ENCODE peak calls at places on chromosomes 4 and X, in four cellular contexts. X, E, F and D are unnamed samples.

GRCh38 chrX:151596282-151596681 is 32.8 kb downstream of the PASD1 start:
- DNase-seq in E (no peak), X (no peak), F (no peak), D (no peak)

GRCh38 chr4:164134388-164134787 is 619.5 kb upstream of the SMIM31 start:
- DNase-seq in X (no peak), F (no peak), E (no peak), D (no peak)

GRCh38 chrX:97039363-97040029 is 155.8 kb downstream of the RPA4 start:
- DNase-seq in X (no peak), E (peak), F (no peak), D (no peak)

GRCh38 chr4:8643441-8643840 is 50.9 kb downstream of the CPZ start:
- DNase-seq in X (no peak), E (no peak), F (no peak), D (peak)

GRCh38 chrX:9905288-9905687 is 61.9 kb upstream of the CLDN34 start:
- DNase-seq in E (no peak), F (no peak), X (no peak), D (no peak)

GRCh38 chrX:53716328-53717088 is 30.0 kb upstream of the HUWE1 start:
- DNase-seq in E (no peak), X (no peak), F (no peak), D (no peak)

GRCh38 chrX:18377802-18378201 is 23.3 kb upstream of the SCML2 start:
- DNase-seq in E (no peak), X (no peak), F (peak), D (no peak)

GRCh38 chr4:111798840-111799239 is 346.4 kb upstream of the FAM241A start:
- DNase-seq in F (no peak), X (no peak), E (no peak), D (no peak)

GRCh38 chr4:95528388-95528787 is 20.4 kb downstream of the UNC5C start:
- DNase-seq in F (no peak), X (no peak), E (no peak), D (no peak)

GRCh38 chr4:173990126-173990878 is 293.2 kb downstream of the FBXO8 start:
- DNase-seq in F (peak), E (no peak), X (no peak), D (no peak)

GRCh38 chrX:45009371-45010000 is 136.5 kb downstream of the KDM6A start:
- DNase-seq in F (no peak), X (no peak), E (no peak), D (no peak)
- H3K27ac ChIP-seq in F (no peak), X (no peak), E (no peak), D (no peak)

GRCh38 chr4:41044165-41044564 is 170.2 kb downstream of the APBB2 start:
- DNase-seq in F (peak), E (no peak), X (no peak), D (no peak)
- TF ChIP-seq CTCF in F (no peak), E (no peak), X (no peak), D (no peak)

GRCh38 chr4:27094224-27094623 is 233.6 kb downstream of the STIM2 start:
- DNase-seq in X (no peak), F (no peak), E (no peak), D (no peak)
- H3K27ac ChIP-seq in X (no peak), F (no peak), E (no peak), D (no peak)

GRCh38 chrX:153438522-153438921 is 7.3 kb downstream of the TREX2 start:
- DNase-seq in X (no peak), E (no peak), F (no peak), D (no peak)
- TF ChIP-seq CTCF in X (no peak), E (peak), F (peak), D (peak)

GRCh38 chrX:46400530-46400929 is 144.7 kb downstream of the ZNF674 start:
- DNase-seq in F (no peak), E (no peak), X (no peak), D (no peak)

GRCh38 chrX:46407753-46408130 is 137.5 kb downstream of the ZNF674 start:
- DNase-seq in X (no peak), F (no peak), E (no peak), D (no peak)

GRCh38 chrX:46408553-46409407 is 136.4 kb downstream of the ZNF674 start:
- DNase-seq in X (no peak), E (peak), F (peak), D (peak)

GRCh38 chrX:46407036-46407752 is 138.0 kb downstream of the ZNF674 start:
- DNase-seq in X (no peak), E (no peak), F (no peak), D (no peak)

DNA sequence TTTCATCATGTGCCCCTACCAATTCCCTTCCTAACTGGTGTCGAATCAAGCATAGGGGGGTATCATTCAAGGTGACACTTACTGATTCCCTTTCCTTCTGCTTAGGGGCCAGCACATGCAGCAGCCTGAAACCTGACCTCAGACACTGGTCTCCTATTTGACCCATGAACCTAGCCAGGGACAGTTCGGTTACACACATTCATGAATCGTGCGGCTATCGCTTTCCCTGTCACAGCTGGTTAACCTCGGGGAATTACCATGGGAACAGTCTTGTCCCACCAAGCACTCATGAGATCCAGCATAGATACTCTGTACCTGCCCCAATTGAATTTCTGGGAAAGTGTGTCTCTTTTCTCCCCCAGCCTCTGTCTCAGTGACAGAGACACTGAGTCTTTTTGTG is 140.4 kb downstream of the ZNF674 start:
- DNase-seq in F (no peak), X (no peak), E (no peak), D (no peak)
- H3K27ac ChIP-seq in F (no peak), X (no peak), E (no peak), D (no peak)

DNA sequence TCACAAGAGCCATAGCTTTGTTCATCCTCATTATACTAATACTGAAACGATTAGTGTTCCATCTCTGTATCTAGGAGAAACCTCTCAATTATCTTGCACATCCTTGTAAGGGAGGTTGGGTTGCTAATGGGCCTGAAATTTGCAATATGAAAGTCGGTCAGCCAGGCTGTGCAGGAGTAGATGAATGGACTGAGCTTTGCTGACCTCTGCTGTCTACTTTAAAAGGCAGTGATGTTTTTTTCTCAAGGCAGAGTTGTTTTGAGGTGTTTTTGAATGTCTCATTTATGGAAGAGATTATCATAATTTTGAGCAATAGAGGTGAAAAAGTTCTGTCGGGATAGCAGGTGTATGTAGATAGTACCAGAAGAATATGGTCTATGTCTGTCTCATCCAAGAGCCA is 47.9 kb upstream of the LINC00632 start:
- DNase-seq in F (no peak), X (no peak), E (no peak), D (no peak)
- TF ChIP-seq CTCF in F (no peak), X (no peak), E (no peak), D (peak)

DNA sequence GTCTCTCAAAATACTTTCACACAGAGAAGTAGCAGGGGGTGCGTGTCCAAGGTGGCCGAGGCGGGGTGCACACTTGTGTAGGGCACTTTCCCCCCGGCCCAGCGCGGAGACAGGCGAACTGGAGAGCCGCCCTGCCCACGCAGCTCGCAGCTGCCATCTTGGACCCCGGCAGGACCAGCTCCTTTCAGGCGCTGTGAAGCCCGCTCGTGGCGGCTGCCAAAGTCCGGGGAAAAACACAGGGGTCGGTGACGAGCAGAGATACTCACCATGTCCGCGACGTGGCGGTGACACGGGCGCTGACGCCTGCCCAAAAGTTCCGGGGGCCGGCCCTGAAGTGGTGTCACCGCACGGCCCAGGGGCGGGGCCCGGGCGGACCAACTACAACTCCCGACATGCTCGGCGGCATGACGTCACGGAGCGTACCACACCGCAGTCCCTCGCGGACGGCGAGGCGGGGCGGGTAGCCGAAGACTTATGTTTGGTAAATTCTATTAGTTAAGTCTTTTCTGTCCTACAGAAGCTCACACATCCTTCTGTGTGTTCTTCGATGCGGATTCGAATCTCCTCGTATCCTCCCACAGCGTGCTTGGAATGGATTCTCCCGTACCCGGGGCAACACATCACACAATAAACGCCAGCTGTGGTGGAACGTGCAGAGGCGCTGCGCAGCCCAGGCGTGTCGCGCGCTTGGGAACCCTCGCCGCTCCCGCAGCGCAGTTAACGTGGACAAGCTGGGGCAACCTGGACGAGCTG is at the start of gene UFSP2:
- DNase-seq in X (peak), E (peak), F (peak), D (peak)
- H3K27ac ChIP-seq in X (peak), E (peak), F (peak), D (peak)

GRCh38 chrX:131725001-131725654 is 181.3 kb downstream of the OR13H1 start:
- DNase-seq in X (no peak), E (no peak), F (no peak), D (no peak)

GRCh38 chrX:131724292-131724691 is 180.4 kb downstream of the OR13H1 start:
- DNase-seq in X (no peak), F (no peak), E (no peak), D (no peak)

GRCh38 chrX:131727778-131728177 is 183.9 kb downstream of the OR13H1 start:
- DNase-seq in E (no peak), X (no peak), F (no peak), D (no peak)

GRCh38 chrX:131729295-131729694 is 185.4 kb downstream of the OR13H1 start:
- DNase-seq in F (no peak), E (no peak), X (peak), D (no peak)

DNA sequence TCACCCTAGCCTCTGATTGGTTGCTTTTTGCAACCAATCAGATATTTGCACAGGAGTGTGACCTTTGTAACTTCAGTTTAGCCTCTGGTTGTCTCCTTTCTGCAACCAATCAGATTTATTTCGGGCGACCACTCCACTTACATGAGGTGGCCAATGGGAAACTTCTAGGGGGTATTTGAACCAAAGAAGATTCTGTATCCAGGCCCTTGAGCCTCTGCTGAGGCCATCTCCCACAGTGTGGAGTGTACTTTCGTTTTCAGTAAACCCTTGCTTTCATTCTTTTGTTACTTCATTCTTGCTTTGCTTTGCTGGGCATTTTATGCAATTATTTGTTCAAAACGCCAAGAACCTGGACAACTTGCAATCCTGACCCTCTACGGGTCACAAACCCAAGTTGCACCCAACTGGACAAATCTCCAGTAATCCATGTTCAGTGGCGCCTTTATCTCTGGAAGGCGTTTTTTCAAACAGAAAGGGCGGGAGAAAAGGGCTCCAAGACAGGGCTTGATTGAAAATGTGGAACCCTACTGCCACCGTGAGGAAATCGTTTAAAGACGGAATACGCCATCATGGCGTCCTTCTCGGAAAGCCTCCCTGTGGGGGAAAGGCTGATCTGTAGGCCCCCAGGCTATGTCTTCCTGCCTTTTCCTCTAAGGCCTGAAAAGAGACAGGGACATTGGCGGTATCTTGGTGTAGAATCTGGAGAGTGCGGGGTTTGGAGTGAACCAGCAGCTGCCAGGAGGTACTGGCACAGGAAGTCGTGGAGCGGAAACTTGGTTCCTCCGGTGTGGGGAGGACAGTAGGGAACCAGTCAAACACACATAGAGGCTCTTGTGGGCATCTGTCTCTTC is 184.6 kb downstream of the OR13H1 start:
- DNase-seq in E (no peak), F (no peak), X (peak), D (no peak)
- TF ChIP-seq CTCF in E (no peak), F (no peak), X (no peak), D (no peak)

DNA sequence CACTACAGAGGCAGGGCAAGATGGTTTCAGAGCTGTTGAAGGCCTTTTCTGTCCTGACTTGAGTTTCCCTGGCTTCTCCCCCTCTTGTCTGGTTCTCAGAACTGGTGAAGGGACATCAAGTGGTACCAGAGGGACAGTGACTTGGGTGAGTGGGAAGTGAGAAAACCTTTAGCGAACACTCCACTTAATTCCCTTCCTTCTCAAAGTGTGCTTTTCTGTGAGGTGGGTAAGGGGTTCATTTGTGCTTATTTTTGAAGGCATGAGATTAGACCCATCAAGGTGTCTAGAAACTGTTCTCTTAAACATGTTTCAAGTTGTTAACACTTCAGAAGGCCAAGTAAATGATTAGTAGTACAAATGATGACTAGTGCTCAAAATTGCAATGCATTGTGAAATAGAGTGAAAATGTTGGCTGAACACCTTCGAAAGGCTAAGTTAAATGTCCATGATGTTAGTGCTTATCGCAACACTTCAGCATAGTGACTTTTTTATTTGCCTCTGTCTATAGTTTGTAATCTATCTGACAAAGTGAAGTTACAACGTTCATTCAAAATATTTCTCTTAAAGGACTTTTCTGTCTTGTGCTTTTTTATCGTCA is 2.8 kb downstream of the AREG start:
- DNase-seq in F (no peak), X (no peak), E (no peak), D (no peak)
- H3K27ac ChIP-seq in F (peak), X (no peak), E (no peak), D (no peak)

GRCh38 chr4:123667991-123668390 is 271.4 kb downstream of the SPRY1 start:
- DNase-seq in E (no peak), F (no peak), X (no peak), D (no peak)

GRCh38 chr4:123666486-123666885 is 269.9 kb downstream of the SPRY1 start:
- DNase-seq in X (no peak), F (no peak), E (no peak), D (no peak)

GRCh38 chr4:123662827-123663226 is 266.2 kb downstream of the SPRY1 start:
- DNase-seq in X (no peak), F (no peak), E (no peak), D (no peak)

GRCh38 chr4:123671633-123672404 is 275.2 kb downstream of the SPRY1 start:
- DNase-seq in E (no peak), F (no peak), X (no peak), D (no peak)

GRCh38 chr4:123667496-123667895 is 270.9 kb downstream of the SPRY1 start:
- DNase-seq in X (no peak), E (no peak), F (no peak), D (no peak)
- TF ChIP-seq CTCF in X (no peak), E (no peak), F (no peak), D (no peak)